ENCODE peak calls at places on chromosomes 11 and 22, in five cellular contexts. One of them, this sample, is unnamed. For H3K9me3, the result is how much of the 10 kb centered on the place peaks cover.

GRCh38 chr11:108966206-108966605 is 301.3 kb downstream of the DDX10 start:
- DNase-seq in tibial artery: no peak
- DNase-seq in heart left ventricle: no peak
- DNase-seq in mammary epithelial cell: no peak
- DNase-seq in left ventricle myocardium inferior: no peak
- DNase-seq in this sample: no peak

GRCh38 chr11:111797145-111797581 is 31.0 kb upstream of the PPP2R1B start:
- DNase-seq in tibial artery: no peak
- DNase-seq in heart left ventricle: no peak
- DNase-seq in mammary epithelial cell: peak
- DNase-seq in left ventricle myocardium inferior: no peak
- DNase-seq in this sample: no peak

GRCh38 chr22:38824587-38824986 is 19.2 kb downstream of the NPTXR start:
- DNase-seq in tibial artery: no peak
- DNase-seq in heart left ventricle: peak
- DNase-seq in mammary epithelial cell: peak
- DNase-seq in left ventricle myocardium inferior: peak
- DNase-seq in this sample: no peak

GRCh38 chr11:60809691-60810090 is 24.6 kb downstream of the MS4A10 start:
- DNase-seq in tibial artery: no peak
- DNase-seq in heart left ventricle: no peak
- DNase-seq in mammary epithelial cell: no peak
- DNase-seq in left ventricle myocardium inferior: no peak
- DNase-seq in this sample: peak

GRCh38 chr11:74330065-74330858 is 18.8 kb upstream of the P4HA3 start:
- DNase-seq in tibial artery: no peak
- DNase-seq in heart left ventricle: no peak
- DNase-seq in mammary epithelial cell: peak
- DNase-seq in left ventricle myocardium inferior: no peak
- DNase-seq in this sample: no peak

GRCh38 chr11:73312806-73313403 is 4.8 kb downstream of the ARHGEF17 start:
- DNase-seq in tibial artery: peak
- DNase-seq in heart left ventricle: no peak
- DNase-seq in mammary epithelial cell: no peak
- DNase-seq in left ventricle myocardium inferior: no peak
- DNase-seq in this sample: peak

GRCh38 chr22:41939981-41940852 is 6.7 kb downstream of the CENPM start:
- DNase-seq in tibial artery: no peak
- DNase-seq in heart left ventricle: no peak
- DNase-seq in mammary epithelial cell: no peak
- DNase-seq in left ventricle myocardium inferior: no peak
- DNase-seq in this sample: no peak

GRCh38 chr11:34671946-34672345 is 51.1 kb downstream of the EHF start:
- DNase-seq in tibial artery: no peak
- DNase-seq in heart left ventricle: no peak
- DNase-seq in mammary epithelial cell: no peak
- DNase-seq in left ventricle myocardium inferior: no peak
- DNase-seq in this sample: no peak

GRCh38 chr11:9367551-9367950 is 16.9 kb upstream of the IPO7 start:
- DNase-seq in tibial artery: no peak
- DNase-seq in heart left ventricle: no peak
- DNase-seq in mammary epithelial cell: no peak
- DNase-seq in left ventricle myocardium inferior: no peak
- DNase-seq in this sample: no peak

GRCh38 chr22:49295465-49295743 is 532.3 kb downstream of the BRD1 start:
- DNase-seq in tibial artery: peak
- DNase-seq in heart left ventricle: no peak
- DNase-seq in mammary epithelial cell: no peak
- DNase-seq in left ventricle myocardium inferior: no peak
- DNase-seq in this sample: no peak

GRCh38 chr11:54946429-54946828 is 239.8 kb downstream of the OR4A5 start:
- DNase-seq in tibial artery: no peak
- DNase-seq in heart left ventricle: no peak
- DNase-seq in mammary epithelial cell: no peak
- DNase-seq in left ventricle myocardium inferior: no peak
- DNase-seq in this sample: no peak

GRCh38 chr11:54944211-54944610 is 237.6 kb downstream of the OR4A5 start:
- DNase-seq in tibial artery: no peak
- DNase-seq in heart left ventricle: no peak
- DNase-seq in mammary epithelial cell: no peak
- DNase-seq in left ventricle myocardium inferior: no peak
- DNase-seq in this sample: no peak
- H3K9me3 ChIP-seq in tibial artery: half or more
- H3K9me3 ChIP-seq in heart left ventricle: half or more
- H3K9me3 ChIP-seq in mammary epithelial cell: under half
- H3K9me3 ChIP-seq in left ventricle myocardium inferior: half or more
- H3K9me3 ChIP-seq in this sample: under half

DNA sequence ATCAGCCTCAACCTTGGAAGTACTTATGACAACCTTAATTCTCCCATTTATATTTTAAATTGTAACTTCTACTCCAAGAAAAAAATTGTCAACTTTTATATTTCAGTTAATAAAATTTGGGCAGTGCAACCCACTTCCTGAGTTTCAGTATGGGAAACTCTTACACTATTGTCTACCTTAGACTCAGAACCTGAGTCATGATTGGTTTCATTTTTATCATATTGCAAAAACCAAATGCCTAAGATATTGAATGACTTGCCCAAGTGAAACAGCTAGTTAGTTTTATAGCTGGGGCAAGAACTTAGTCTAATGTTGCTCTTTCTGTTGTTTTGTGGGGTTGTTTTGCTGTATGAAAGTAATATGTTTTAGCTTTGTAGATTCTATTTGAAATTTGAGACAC is 334.0 kb upstream of the ARHGAP42 start:
- DNase-seq in tibial artery: no peak
- DNase-seq in heart left ventricle: no peak
- DNase-seq in mammary epithelial cell: peak
- DNase-seq in left ventricle myocardium inferior: no peak
- DNase-seq in this sample: no peak
- H3K27ac ChIP-seq in tibial artery: no peak
- H3K27ac ChIP-seq in heart left ventricle: no peak
- H3K27ac ChIP-seq in mammary epithelial cell: no peak
- H3K27ac ChIP-seq in left ventricle myocardium inferior: no peak
- H3K27ac ChIP-seq in this sample: no peak

DNA sequence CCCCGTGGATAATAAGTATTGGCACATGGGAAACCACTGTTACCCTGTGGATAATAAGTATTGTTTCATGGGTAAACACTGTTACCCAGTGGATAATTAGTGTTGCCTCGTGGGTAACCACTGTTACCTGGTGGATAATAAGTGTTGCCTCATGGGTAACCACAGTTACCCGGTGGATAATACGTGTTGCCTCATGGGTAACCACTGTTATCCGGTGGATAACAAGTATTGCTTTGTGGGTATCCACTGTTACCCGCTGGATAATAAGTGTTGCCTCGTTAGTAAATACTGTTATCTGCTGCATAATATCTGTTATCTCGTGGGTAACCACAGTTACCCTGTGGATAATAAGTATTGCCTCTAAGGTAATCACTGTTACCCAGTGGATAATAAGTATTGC is 25.5 kb upstream of the NXPE4 start:
- DNase-seq in tibial artery: no peak
- DNase-seq in heart left ventricle: no peak
- DNase-seq in mammary epithelial cell: no peak
- DNase-seq in left ventricle myocardium inferior: no peak
- DNase-seq in this sample: no peak
- H3K9me3 ChIP-seq in tibial artery: under half
- H3K9me3 ChIP-seq in heart left ventricle: half or more
- H3K9me3 ChIP-seq in mammary epithelial cell: under half
- H3K9me3 ChIP-seq in left ventricle myocardium inferior: under half
- H3K9me3 ChIP-seq in this sample: under half

GRCh38 chr11:63849691-63850090 is 10.8 kb downstream of the MARK2 start:
- DNase-seq in tibial artery: no peak
- DNase-seq in heart left ventricle: no peak
- DNase-seq in mammary epithelial cell: no peak
- DNase-seq in left ventricle myocardium inferior: no peak
- DNase-seq in this sample: no peak
- H3K27ac ChIP-seq in tibial artery: no peak
- H3K27ac ChIP-seq in heart left ventricle: no peak
- H3K27ac ChIP-seq in mammary epithelial cell: no peak
- H3K27ac ChIP-seq in left ventricle myocardium inferior: no peak
- H3K27ac ChIP-seq in this sample: no peak

GRCh38 chr11:134843020-134843419 is 431.0 kb upstream of the B3GAT1 start:
- DNase-seq in tibial artery: no peak
- DNase-seq in heart left ventricle: no peak
- DNase-seq in mammary epithelial cell: no peak
- DNase-seq in left ventricle myocardium inferior: no peak
- DNase-seq in this sample: no peak

GRCh38 chr11:134846776-134847722 is 435.0 kb upstream of the B3GAT1 start:
- DNase-seq in tibial artery: no peak
- DNase-seq in heart left ventricle: no peak
- DNase-seq in mammary epithelial cell: no peak
- DNase-seq in left ventricle myocardium inferior: no peak
- DNase-seq in this sample: no peak

GRCh38 chr11:134843735-134844134 is 431.7 kb upstream of the B3GAT1 start:
- DNase-seq in tibial artery: no peak
- DNase-seq in heart left ventricle: no peak
- DNase-seq in mammary epithelial cell: no peak
- DNase-seq in left ventricle myocardium inferior: no peak
- DNase-seq in this sample: no peak

GRCh38 chr11:134845474-134846435 is 433.7 kb upstream of the B3GAT1 start:
- DNase-seq in tibial artery: no peak
- DNase-seq in heart left ventricle: no peak
- DNase-seq in mammary epithelial cell: no peak
- DNase-seq in left ventricle myocardium inferior: no peak
- DNase-seq in this sample: no peak

GRCh38 chr11:134844838-134845237 is 432.8 kb upstream of the B3GAT1 start:
- DNase-seq in tibial artery: no peak
- DNase-seq in heart left ventricle: no peak
- DNase-seq in mammary epithelial cell: no peak
- DNase-seq in left ventricle myocardium inferior: no peak
- DNase-seq in this sample: no peak
- H3K9me3 ChIP-seq in tibial artery: under half
- H3K9me3 ChIP-seq in heart left ventricle: under half
- H3K9me3 ChIP-seq in mammary epithelial cell: under half
- H3K9me3 ChIP-seq in left ventricle myocardium inferior: under half
- H3K9me3 ChIP-seq in this sample: under half

GRCh38 chr11:19829109-19829790 is 116.6 kb downstream of the NAV2 start:
- DNase-seq in tibial artery: no peak
- DNase-seq in heart left ventricle: no peak
- DNase-seq in mammary epithelial cell: peak
- DNase-seq in left ventricle myocardium inferior: no peak
- DNase-seq in this sample: no peak
- H3K27ac ChIP-seq in tibial artery: no peak
- H3K27ac ChIP-seq in heart left ventricle: no peak
- H3K27ac ChIP-seq in mammary epithelial cell: peak
- H3K27ac ChIP-seq in left ventricle myocardium inferior: no peak
- H3K27ac ChIP-seq in this sample: no peak

GRCh38 chr11:4766420-4767043 is 3.2 kb downstream of the OR51F1 start:
- DNase-seq in tibial artery: no peak
- DNase-seq in heart left ventricle: no peak
- DNase-seq in mammary epithelial cell: no peak
- DNase-seq in left ventricle myocardium inferior: no peak
- DNase-seq in this sample: no peak
- H3K9me3 ChIP-seq in tibial artery: under half
- H3K9me3 ChIP-seq in heart left ventricle: under half
- H3K9me3 ChIP-seq in mammary epithelial cell: under half
- H3K9me3 ChIP-seq in left ventricle myocardium inferior: under half
- H3K9me3 ChIP-seq in this sample: under half